ENCODE peak calls at places on chromosomes 13 and 19, in eight cellular contexts. Q is iPS DF 6.9; T is SK-N-SH; F is tibial artery; C is uterus; D is A549; P is CD8-positive, alpha-beta T cell; V is heart right ventricle. B is an unnamed sample. For H3K4me1, the result is how much of the 10 kb centered on the place peaks cover.

GRCh38 chr13:72141845-72142470 is 275.0 kb upstream of the DACH1 start:
- DNase-seq in P (no peak), C (no peak), V (no peak), F (no peak), D (no peak), T (no peak), Q (no peak), B (no peak)

GRCh38 chr13:76023644-76024043 is 387.5 kb downstream of the LMO7 start:
- DNase-seq in P (no peak), T (no peak), D (no peak), F (no peak), V (no peak), C (no peak), Q (no peak), B (no peak)

GRCh38 chr13:48216204-48216711 is 16.7 kb upstream of the ITM2B start:
- DNase-seq in Q (no peak), P (no peak), C (no peak), T (no peak), D (no peak), V (no peak), F (no peak), B (no peak)

GRCh38 chr19:28242317-28242927 is 970.5 kb downstream of the UQCRFS1 start:
- DNase-seq in F (no peak), T (peak), D (peak), C (no peak), P (no peak), V (no peak), Q (peak), B (no peak)

GRCh38 chr13:49649244-49649962 is 21.1 kb downstream of the ARL11 start:
- DNase-seq in C (no peak), T (no peak), Q (no peak), P (no peak), F (no peak), D (peak), V (no peak), B (no peak)

GRCh38 chr19:53892981-53893325 is 11.0 kb downstream of the PRKCG start:
- DNase-seq in T (peak), Q (no peak), P (no peak), F (no peak), D (no peak), C (no peak), V (no peak), B (no peak)

GRCh38 chr19:1304197-1304924 is 18.7 kb downstream of the EFNA2 start:
- DNase-seq in D (no peak), V (no peak), C (no peak), F (no peak), T (no peak), Q (no peak), P (no peak), B (no peak)

GRCh38 chr19:29851769-29852521 is 40.2 kb downstream of the CCNE1 start:
- DNase-seq in F (no peak), P (no peak), Q (no peak), D (no peak), C (no peak), T (no peak), V (no peak), B (peak)

GRCh38 chr13:60001892-60002291 is 161.8 kb downstream of the DIAPH3 start:
- DNase-seq in V (no peak), T (no peak), C (no peak), Q (no peak), P (no peak), D (no peak), F (no peak), B (no peak)

GRCh38 chr13:37344051-37344450 is 238.6 kb upstream of the CSNK1A1L start:
- DNase-seq in C (no peak), V (no peak), Q (no peak), P (no peak), T (peak), D (no peak), F (no peak), B (no peak)

GRCh38 chr13:104253063-104253680 is 1187.0 kb upstream of the SLC10A2 start:
- DNase-seq in C (no peak), V (no peak), Q (no peak), T (no peak), P (no peak), D (no peak), F (no peak), B (no peak)

GRCh38 chr13:34358811-34359513 is 541.0 kb downstream of the RFC3 start:
- DNase-seq in F (no peak), Q (no peak), C (no peak), V (no peak), D (no peak), T (no peak), P (no peak), B (no peak)

GRCh38 chr19:3243851-3244700 is 19.6 kb downstream of the CELF5 start:
- DNase-seq in D (no peak), C (no peak), Q (no peak), V (peak), F (no peak), P (peak), T (no peak), B (no peak)

GRCh38 chr13:97165527-97166425 is 56.4 kb upstream of the MBNL2 start:
- DNase-seq in F (no peak), D (no peak), C (no peak), P (no peak), T (no peak), Q (no peak), V (no peak), B (no peak)

GRCh38 chr13:76667551-76667950 is 218.7 kb downstream of the KCTD12 start:
- DNase-seq in P (no peak), F (no peak), C (no peak), D (no peak), Q (no peak), T (peak), V (no peak), B (no peak)

GRCh38 chr19:18432275-18433038 is 5.5 kb downstream of the ISYNA1 start:
- DNase-seq in F (peak), Q (no peak), C (no peak), P (no peak), D (no peak), T (no peak), V (no peak), B (no peak)

GRCh38 chr13:74187564-74187963 is 53.4 kb upstream of the KLF12 start:
- DNase-seq in V (no peak), T (no peak), C (no peak), F (no peak), D (peak), Q (no peak), P (no peak), B (no peak)

GRCh38 chr13:26474286-26474685 is 83.2 kb upstream of the WASF3 start:
- DNase-seq in P (no peak), T (no peak), V (no peak), F (no peak), Q (no peak), C (no peak), D (no peak), B (no peak)

GRCh38 chr13:109998808-109999528 is 212.6 kb upstream of the IRS2 start:
- DNase-seq in T (no peak), C (no peak), Q (no peak), P (no peak), V (no peak), D (peak), F (no peak), B (no peak)

GRCh38 chr13:51912511-51913225 is 50.9 kb downstream of the CCDC70 start:
- DNase-seq in P (no peak), V (no peak), C (no peak), T (no peak), D (no peak), Q (no peak), F (no peak), B (no peak)

GRCh38 chr13:100543872-100544602 is 44.6 kb downstream of the GGACT start:
- DNase-seq in V (no peak), T (no peak), P (peak), D (no peak), C (no peak), F (peak), Q (no peak), B (no peak)

GRCh38 chr13:66860868-66861447 is 369.2 kb downstream of the PCDH9 start:
- DNase-seq in F (no peak), V (no peak), P (no peak), C (no peak), Q (no peak), D (no peak), T (no peak), B (no peak)

GRCh38 chr13:110005563-110005962 is 219.2 kb upstream of the IRS2 start:
- DNase-seq in C (no peak), D (no peak), P (no peak), T (no peak), V (no peak), F (no peak), Q (no peak), B (no peak)

GRCh38 chr19:2332341-2333026 is 4.0 kb downstream of the SPPL2B start:
- DNase-seq in F (no peak), P (peak), T (no peak), V (peak), C (no peak), Q (no peak), D (no peak), B (no peak)

GRCh38 chr19:41223431-41224234 is 4.6 kb downstream of the AXL start:
- DNase-seq in F (peak), P (no peak), V (no peak), T (no peak), Q (no peak), C (no peak), D (peak), B (no peak)

GRCh38 chr13:47334173-47334572 is 437.3 kb upstream of the HTR2A start:
- DNase-seq in P (no peak), F (no peak), C (peak), Q (no peak), D (no peak), V (no peak), T (no peak), B (no peak)

GRCh38 chr19:2230029-2230531 is 6.0 kb downstream of the PLEKHJ1 start:
- DNase-seq in V (no peak), D (no peak), T (no peak), Q (no peak), F (no peak), C (no peak), P (no peak), B (no peak)

GRCh38 chr19:30227661-30228112 is 144.5 kb upstream of the ZNF536 start:
- DNase-seq in T (peak), F (no peak), V (peak), C (peak), P (no peak), Q (no peak), D (peak), B (peak)

GRCh38 chr19:41626877-41627276 is at the start of gene CEACAM4:
- DNase-seq in P (no peak), Q (no peak), T (no peak), C (no peak), V (peak), D (no peak), F (no peak), B (no peak)

DNA sequence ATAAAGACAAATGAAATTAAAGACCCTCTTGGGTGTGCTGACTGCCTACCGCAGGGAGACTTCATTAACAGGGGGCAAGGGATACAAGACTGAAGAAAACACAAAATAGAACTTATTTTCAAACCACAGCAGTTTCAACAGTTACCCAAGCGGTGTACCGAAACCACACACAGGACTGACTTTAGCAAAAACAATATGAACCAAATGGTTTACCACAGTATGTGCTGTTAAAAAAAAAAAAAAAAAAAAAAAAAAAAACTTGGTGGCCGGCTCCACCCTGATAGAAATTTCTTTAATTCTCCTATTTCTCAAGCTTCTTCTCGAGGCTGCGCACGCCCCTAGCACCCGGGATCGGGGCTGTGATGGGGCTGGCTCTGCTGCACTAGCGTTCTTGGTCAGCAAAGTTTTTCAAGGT is 42.6 kb downstream of the KLF2 start:
- DNase-seq in Q (no peak), D (no peak), C (no peak), F (no peak), V (no peak), P (peak), T (no peak), B (no peak)
- H3K4me1 ChIP-seq in Q (under half), D (under half), C (under half), F (under half), V (under half), P (half or more), T (under half), B (under half)

DNA sequence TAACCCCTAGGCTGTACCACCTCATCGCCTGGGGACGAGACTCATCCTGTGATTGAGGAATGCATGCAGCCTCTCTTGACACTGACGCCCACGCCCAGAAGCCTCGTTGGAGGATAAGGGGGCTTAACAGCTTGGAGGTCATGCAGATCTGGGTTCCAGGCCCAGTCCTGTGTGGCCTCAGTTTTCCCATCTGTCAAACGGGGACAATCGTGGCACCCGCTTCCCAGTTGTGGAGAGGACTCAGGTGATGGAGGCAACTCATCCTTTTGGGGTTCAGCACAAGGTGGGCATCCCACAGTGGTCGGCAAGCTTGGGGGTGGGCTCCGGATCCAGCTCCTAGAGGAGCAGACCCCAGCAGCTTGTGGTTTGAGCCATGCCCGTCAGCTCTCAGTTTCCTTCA is 1.4 kb upstream of the LGI4 start:
- DNase-seq in Q (no peak), P (no peak), T (no peak), D (no peak), V (no peak), F (no peak), C (no peak), B (no peak)
- H3K4me1 ChIP-seq in Q (under half), P (under half), T (under half), D (under half), V (under half), F (under half), C (under half), B (under half)

GRCh38 chr19:35337081-35337983 is 8.3 kb downstream of the CD22 start:
- DNase-seq in F (no peak), Q (no peak), T (no peak), D (no peak), V (no peak), P (no peak), C (no peak), B (no peak)
- H3K4me1 ChIP-seq in F (under half), Q (under half), T (under half), D (under half), V (under half), P (under half), C (under half), B (under half)

GRCh38 chr13:69793803-69794453 is 313.7 kb upstream of the ATXN8OS start:
- DNase-seq in D (no peak), C (no peak), P (no peak), Q (no peak), F (no peak), V (no peak), T (peak), B (no peak)
- H3K4me1 ChIP-seq in D (under half), C (under half), P (under half), Q (under half), F (under half), V (under half), T (under half), B (under half)

DNA sequence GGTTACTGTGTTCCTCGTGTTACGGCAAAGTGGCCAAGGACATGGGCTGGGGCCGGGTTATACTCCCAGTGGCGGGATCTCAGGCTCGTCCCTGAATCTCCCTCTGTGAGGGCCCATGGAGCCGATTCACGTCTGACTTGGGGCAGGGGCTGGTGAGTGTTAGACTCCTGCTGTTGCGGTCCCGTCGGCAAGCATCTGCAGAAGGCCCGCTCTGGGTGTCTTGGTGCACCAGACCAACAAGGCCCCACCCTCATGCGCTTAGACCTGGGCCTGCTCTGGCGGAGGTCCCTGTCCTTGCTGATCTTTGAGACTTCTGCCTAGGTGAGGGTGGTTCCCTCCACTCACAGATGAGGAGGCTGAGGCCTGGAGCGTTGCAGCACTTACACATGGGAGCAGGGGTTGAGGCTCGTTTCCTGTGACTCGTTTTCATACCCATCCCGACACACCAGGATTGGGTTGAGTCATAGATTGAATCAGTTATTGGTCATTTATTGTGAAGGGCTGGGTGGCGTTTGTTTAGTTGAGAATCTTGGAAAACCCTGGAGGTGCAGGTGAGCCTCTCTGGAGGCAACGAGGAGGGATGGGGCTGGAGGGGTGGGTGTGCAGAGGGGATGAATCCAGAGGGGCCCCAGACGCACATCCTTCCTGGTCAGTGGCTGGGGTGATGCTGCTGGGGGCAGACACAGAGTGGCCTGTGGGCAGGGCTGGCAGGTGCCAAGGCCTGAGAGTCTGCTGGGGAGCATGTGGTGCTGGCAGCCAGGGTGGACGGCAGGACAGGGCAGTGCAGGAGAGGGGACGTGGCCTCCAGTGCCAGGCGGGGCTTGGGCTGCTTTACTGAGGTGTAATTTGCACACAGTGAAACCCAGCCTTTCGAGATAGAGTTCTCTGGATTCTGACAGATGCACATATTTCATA is 4.6 kb downstream of the EPN1 start:
- DNase-seq in D (no peak), V (no peak), T (no peak), Q (no peak), C (no peak), P (no peak), F (no peak), B (no peak)
- H3K4me1 ChIP-seq in D (under half), V (under half), T (under half), Q (under half), C (under half), P (under half), F (under half), B (under half)

B was measured in upper lobe of right lung.